ENCODE peak calls at places on chromosomes 13 and 19, in seven cellular contexts. F, N, R, Z, K, X and A are unnamed samples.

GRCh38 chr13:97879646-97880297 is 73.7 kb upstream of the IPO5 start:
- DNase-seq in F (no peak), N (peak), R (no peak), Z (no peak), K (no peak), X (peak), A (peak)

GRCh38 chr19:50607874-50608785 is 31.6 kb downstream of the SYT3 start:
- DNase-seq in F (no peak), N (peak), R (peak), Z (peak), K (no peak), X (peak), A (no peak)

GRCh38 chr13:85497652-85498051 is 301.6 kb downstream of the SLITRK6 start:
- DNase-seq in F (no peak), N (peak), R (no peak), Z (no peak), K (no peak), X (peak), A (peak)

GRCh38 chr19:29681422-29682235 is 16.4 kb downstream of the PLEKHF1 start:
- DNase-seq in F (no peak), N (no peak), R (no peak), Z (no peak), K (peak), X (no peak), A (no peak)

GRCh38 chr13:21008026-21008425 is 53.4 kb downstream of the LATS2 start:
- DNase-seq in F (no peak), N (no peak), R (no peak), Z (no peak), K (peak), X (no peak), A (no peak)

GRCh38 chr19:34678421-34678820 is 943 bp downstream of the ZNF302 start:
- DNase-seq in F (no peak), N (no peak), R (no peak), Z (no peak), K (no peak), X (no peak), A (no peak)

GRCh38 chr13:83220241-83220640 is 662.0 kb downstream of the SLITRK1 start:
- DNase-seq in F (no peak), N (no peak), R (no peak), Z (no peak), K (no peak), X (peak), A (peak)

GRCh38 chr13:94849254-94849653 is 136.9 kb upstream of the SOX21 start:
- DNase-seq in F (no peak), N (no peak), R (no peak), Z (no peak), K (no peak), X (peak), A (peak)

GRCh38 chr13:37531054-37531453 is 67.5 kb downstream of the POSTN start:
- DNase-seq in F (no peak), N (peak), R (no peak), Z (no peak), K (no peak), X (no peak), A (no peak)

GRCh38 chr19:32874605-32875004 is 5.0 kb upstream of the SLC7A9 start:
- DNase-seq in F (no peak), N (no peak), R (no peak), Z (no peak), K (peak), X (no peak), A (no peak)

GRCh38 chr19:16067205-16067938 is 8.9 kb upstream of the TPM4 start:
- DNase-seq in F (no peak), N (peak), R (peak), Z (peak), K (peak), X (peak), A (peak)

GRCh38 chr13:71979616-71980015 is 112.6 kb upstream of the DACH1 start:
- DNase-seq in F (no peak), N (no peak), R (no peak), Z (no peak), K (no peak), X (peak), A (peak)

GRCh38 chr19:32196690-32197420 is 148.6 kb upstream of the ZNF507 start:
- DNase-seq in F (no peak), N (no peak), R (no peak), Z (no peak), K (peak), X (no peak), A (no peak)

GRCh38 chr13:77774181-77774580 is 76.7 kb downstream of the SLAIN1 start:
- DNase-seq in F (no peak), N (no peak), R (no peak), Z (no peak), K (no peak), X (no peak), A (no peak)

GRCh38 chr19:15265849-15266248 is 33.6 kb upstream of the EPHX3 start:
- DNase-seq in F (no peak), N (peak), R (peak), Z (peak), K (peak), X (peak), A (peak)

GRCh38 chr13:48975101-48975925 is at the start of gene FNDC3A:
- DNase-seq in F (no peak), N (peak), R (peak), Z (peak), K (peak), X (peak), A (peak)
- TF ChIP-seq CTCF in F (no peak), N (no peak), R (no peak), Z (no peak), K (no peak), X (no peak), A (no peak)

GRCh38 chr13:81990652-81991051 is 1649.7 kb upstream of the SPRY2 start:
- DNase-seq in F (no peak), N (no peak), R (no peak), Z (no peak), K (no peak), X (no peak), A (no peak)

GRCh38 chr13:81987677-81988357 is 1646.9 kb upstream of the SPRY2 start:
- DNase-seq in F (no peak), N (no peak), R (no peak), Z (no peak), K (no peak), X (no peak), A (no peak)

GRCh38 chr13:81986308-81986707 is 1645.4 kb upstream of the SPRY2 start:
- DNase-seq in F (no peak), N (no peak), R (no peak), Z (no peak), K (no peak), X (peak), A (no peak)

GRCh38 chr13:81988542-81988941 is 1647.6 kb upstream of the SPRY2 start:
- DNase-seq in F (no peak), N (no peak), R (no peak), Z (no peak), K (no peak), X (no peak), A (no peak)

GRCh38 chr13:81987159-81987558 is 1646.2 kb upstream of the SPRY2 start:
- DNase-seq in F (no peak), N (no peak), R (no peak), Z (no peak), K (no peak), X (no peak), A (peak)
- TF ChIP-seq CTCF in F (no peak), N (no peak), R (no peak), Z (no peak), K (no peak), X (peak), A (no peak)

DNA sequence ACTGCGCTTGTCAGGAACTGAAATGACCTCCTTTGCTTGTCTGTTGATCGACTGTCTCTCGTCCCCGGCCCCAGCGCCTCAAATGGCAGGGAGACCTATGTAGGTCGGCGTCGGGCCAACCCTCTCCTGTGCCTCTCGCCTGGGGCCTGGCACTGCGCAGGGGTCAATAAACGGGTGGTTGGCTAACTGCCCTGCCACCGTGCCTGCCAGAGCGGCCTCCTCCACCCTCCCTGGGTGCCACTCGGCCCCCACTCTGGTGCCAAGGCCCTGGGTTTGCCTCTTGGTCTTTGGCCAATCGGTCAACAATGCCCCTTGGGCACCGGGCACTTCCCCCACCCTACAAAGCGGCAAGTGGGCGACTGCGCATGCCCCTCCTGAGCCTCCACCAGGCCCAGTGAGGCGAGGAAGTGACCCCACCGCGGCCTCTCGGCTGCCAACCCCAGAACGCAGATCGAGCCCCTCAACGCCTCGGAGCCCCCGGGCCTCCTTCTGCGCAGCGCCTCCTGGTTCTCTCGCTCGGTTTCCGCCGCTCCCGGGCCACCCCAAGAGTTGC is 1.1 kb downstream of the KEAP1 start:
- DNase-seq in F (no peak), N (no peak), R (peak), Z (peak), K (peak), X (peak), A (peak)
- TF ChIP-seq CTCF in F (no peak), N (no peak), R (no peak), Z (no peak), K (no peak), X (no peak), A (no peak)

GRCh38 chr13:43878897-43879322 is 630 bp downstream of the CCDC122 start:
- DNase-seq in F (peak), N (peak), R (peak), Z (peak), K (peak), X (peak), A (peak)

GRCh38 chr13:43880451-43880850 is 747 bp downstream of the LACC1 start:
- DNase-seq in F (no peak), N (no peak), R (no peak), Z (no peak), K (no peak), X (peak), A (no peak)

GRCh38 chr13:43880930-43881329 is 1.2 kb downstream of the LACC1 start:
- DNase-seq in F (no peak), N (no peak), R (no peak), Z (no peak), K (no peak), X (no peak), A (no peak)

GRCh38 chr13:43877788-43878187 is 1.8 kb downstream of the CCDC122 start:
- DNase-seq in F (no peak), N (no peak), R (no peak), Z (no peak), K (no peak), X (no peak), A (no peak)

GRCh38 chr13:43879323-43880181 is at the start of the genes CCDC122 and LACC1:
- DNase-seq in F (peak), N (peak), R (peak), Z (peak), K (peak), X (peak), A (peak)
- TF ChIP-seq CTCF in F (no peak), N (peak), R (no peak), Z (no peak), K (no peak), X (no peak), A (no peak)

DNA sequence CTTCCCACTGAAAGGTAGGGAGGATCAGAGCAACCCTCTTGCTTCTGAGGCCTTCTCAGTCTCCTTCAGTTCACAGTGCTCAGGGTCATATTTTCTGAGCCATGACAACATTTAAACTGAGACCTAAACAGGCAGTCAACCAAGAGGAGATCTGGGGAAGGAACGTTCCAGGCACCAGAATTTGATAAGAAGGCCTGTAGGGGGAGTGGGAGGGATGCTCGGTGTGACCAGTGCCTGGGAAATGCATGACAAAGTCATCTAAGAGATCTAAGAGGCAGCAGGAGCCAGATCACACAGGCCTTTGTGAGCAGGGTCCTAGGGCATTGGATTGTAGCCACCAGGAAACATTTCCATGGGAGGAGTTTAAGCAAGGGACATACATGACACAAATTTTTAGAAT is 71.6 kb downstream of the SHISA2 start:
- DNase-seq in F (no peak), N (peak), R (no peak), Z (no peak), K (no peak), X (peak), A (peak)
- TF ChIP-seq CTCF in F (no peak), N (peak), R (no peak), Z (peak), K (no peak), X (peak), A (no peak)

GRCh38 chr19:13888281-13888680 is 11.3 kb downstream of the NANOS3 start:
- DNase-seq in F (no peak), N (no peak), R (no peak), Z (no peak), K (no peak), X (no peak), A (peak)
- TF ChIP-seq CTCF in F (no peak), N (no peak), R (no peak), Z (no peak), K (no peak), X (no peak), A (no peak)

DNA sequence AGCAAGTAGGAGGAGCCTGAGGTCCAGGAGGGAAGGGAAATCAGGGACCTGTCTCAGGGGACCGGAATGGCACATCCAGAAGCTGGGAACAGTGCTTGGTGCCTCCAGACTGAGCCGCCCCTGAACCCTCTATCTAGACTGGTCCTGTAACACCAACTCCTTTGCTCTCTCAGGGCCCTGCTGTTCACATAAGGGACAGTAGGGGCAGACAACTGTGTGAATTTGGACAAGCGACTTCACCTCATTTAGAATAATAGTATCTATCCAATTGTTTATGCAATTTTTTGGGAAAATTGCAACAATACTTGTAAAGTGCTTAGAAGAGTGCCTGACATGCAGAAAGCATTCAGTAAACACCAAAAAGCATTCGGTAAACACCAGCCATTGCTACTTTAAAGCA is 14.0 kb downstream of the SYMPK start:
- DNase-seq in F (no peak), N (no peak), R (no peak), Z (no peak), K (no peak), X (peak), A (no peak)
- TF ChIP-seq CTCF in F (no peak), N (peak), R (no peak), Z (no peak), K (no peak), X (peak), A (no peak)

DNA sequence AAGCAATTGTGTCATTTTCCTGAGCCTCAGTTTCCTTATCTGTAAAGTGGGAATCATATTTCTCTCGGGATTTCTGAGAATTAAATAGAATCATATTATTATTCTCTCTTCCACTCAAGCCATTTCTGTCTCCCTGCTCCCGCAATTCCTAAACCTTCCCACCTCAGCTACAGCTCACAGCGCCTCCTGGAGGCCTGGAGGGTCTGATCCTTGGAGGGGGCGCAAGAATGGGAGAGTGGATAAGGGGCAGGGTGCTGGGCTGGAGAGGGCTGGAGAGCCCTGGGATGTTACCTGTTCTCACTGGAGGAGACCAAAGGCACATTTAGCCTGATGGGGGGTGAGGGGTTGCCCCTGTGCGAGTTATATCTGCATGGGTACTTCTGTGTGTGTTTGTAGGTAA is 31.1 kb upstream of the CYP2S1 start:
- DNase-seq in F (no peak), N (no peak), R (no peak), Z (no peak), K (no peak), X (peak), A (no peak)
- TF ChIP-seq CTCF in F (no peak), N (peak), R (no peak), Z (no peak), K (no peak), X (peak), A (peak)

DNA sequence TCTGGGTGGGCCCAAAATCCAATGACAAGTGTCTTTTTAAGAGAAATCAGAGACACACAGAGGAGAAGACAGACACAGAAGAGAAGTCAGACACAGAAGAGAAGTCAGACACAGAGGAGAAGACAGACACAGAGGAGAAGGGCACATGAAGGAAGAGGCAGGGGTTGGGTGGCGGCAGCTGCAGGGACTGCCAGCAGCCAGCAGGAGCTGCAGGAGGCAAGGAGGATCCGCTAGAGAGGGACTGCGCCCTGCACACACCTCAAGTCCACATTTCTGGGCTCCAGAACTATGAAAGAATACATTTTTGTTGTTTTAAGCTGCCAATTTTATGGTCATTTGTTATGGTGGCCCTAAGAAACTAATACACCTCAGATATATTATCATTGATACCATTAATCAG is 140.6 kb downstream of the ZIC5 start:
- DNase-seq in F (no peak), N (no peak), R (no peak), Z (no peak), K (no peak), X (no peak), A (no peak)
- TF ChIP-seq CTCF in F (no peak), N (no peak), R (no peak), Z (no peak), K (no peak), X (no peak), A (no peak)

DNA sequence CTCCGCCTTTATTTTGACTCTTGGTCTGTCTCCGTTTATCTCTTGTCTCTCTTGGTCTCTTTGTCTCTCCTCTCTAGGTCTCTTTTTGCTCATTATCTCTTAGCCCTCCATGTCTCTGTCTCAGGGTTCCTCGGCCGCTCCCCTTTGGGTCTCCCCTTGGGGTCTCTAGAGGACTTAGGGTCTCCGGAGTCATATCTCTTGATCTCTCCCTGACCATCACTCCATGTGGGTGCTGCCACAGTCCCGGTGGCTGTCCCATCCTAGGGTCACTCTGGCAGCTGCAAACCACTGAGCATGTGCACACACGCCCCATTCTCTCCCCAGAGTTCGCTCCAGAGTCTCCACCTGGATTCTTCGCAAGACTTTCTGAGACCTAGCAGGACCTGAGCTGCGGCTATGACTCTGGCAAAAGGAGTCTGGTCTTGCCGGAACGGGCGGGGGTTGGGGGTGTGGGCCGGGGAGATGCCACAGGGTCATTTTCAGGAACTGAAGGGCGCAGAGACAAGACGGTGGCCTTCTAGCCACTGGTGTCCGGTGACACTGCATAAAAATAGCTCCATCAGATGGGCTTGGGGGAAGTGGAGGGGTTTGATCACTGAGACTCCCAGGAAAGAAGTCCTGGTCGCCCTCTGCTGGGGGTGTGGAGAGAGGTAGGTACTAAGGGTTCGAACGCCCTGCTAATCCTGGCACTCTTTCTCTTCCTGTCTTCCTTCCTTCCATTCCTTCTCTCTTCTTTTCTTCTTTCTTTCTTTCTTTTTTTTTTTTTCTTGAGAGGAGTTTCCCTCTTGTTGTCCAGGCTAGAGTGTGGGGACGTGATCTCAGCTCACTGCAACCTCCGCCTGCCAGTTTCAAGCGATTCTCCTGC is 1.2 kb upstream of the KCNA7 start:
- DNase-seq in F (no peak), N (no peak), R (no peak), Z (no peak), K (no peak), X (peak), A (peak)
- TF ChIP-seq CTCF in F (no peak), N (peak), R (no peak), Z (no peak), K (no peak), X (peak), A (peak)